ENCODE peak calls at places on chromosomes 3 and 15, in seven cellular contexts. O is effector memory CD8-positive, alpha-beta T cell; X is HL-60; L is brain microvascular endothelial cell; R is A549; N is immature natural killer cell; B is cardiac fibroblast. E is an unnamed sample.
A peak's percentile ranks its signal among the peaks of the same experiment; 100 is the strongest.

GRCh38 chr3:122030381-122031122 is 8.5 kb upstream of the ILDR1 start:
- DNase-seq in O (no peak), X (no peak), L (peak; percentile 31), R (no peak), N (no peak), B (peak; percentile 46), E (no peak)

GRCh38 chr3:133930341-133930933 is 34.8 kb upstream of the RAB6B start:
- DNase-seq in O (no peak), X (peak; percentile 30), L (peak; percentile 53), R (peak; percentile 58), N (no peak), B (peak; percentile 88), E (no peak)

GRCh38 chr3:151933224-151933858 is 59.9 kb downstream of the SUCNR1 start:
- DNase-seq in O (no peak), X (no peak), L (no peak), R (no peak), N (no peak), B (peak; percentile 9), E (no peak)

GRCh38 chr3:192929146-192929545 is 11.5 kb upstream of the MB21D2 start:
- DNase-seq in O (no peak), X (no peak), L (no peak), R (peak; percentile 12), N (no peak), B (peak; percentile 36), E (no peak)

GRCh38 chr3:1103525-1103924 is 10.7 kb downstream of the CNTN6 start:
- DNase-seq in O (no peak), X (no peak), L (no peak), R (no peak), N (no peak), B (peak; percentile 6), E (no peak)

GRCh38 chr3:129181834-129182233 is 1.9 kb downstream of the CNBP start:
- DNase-seq in O (no peak), X (no peak), L (no peak), R (no peak), N (no peak), B (no peak), E (no peak)

GRCh38 chr15:61173899-61174689 is 55.0 kb downstream of the RORA start:
- DNase-seq in O (no peak), X (no peak), L (no peak), R (no peak), N (no peak), B (no peak), E (no peak)

GRCh38 chr15:82098674-82099073 is 52.9 kb upstream of the MEX3B start:
- DNase-seq in O (no peak), X (no peak), L (no peak), R (no peak), N (no peak), B (no peak), E (no peak)

GRCh38 chr15:52678468-52679231 is 538 bp downstream of the ATOSA start:
- DNase-seq in O (peak; percentile 61), X (no peak), L (peak; percentile 44), R (peak; percentile 64), N (peak; percentile 79), B (peak; percentile 71), E (peak; percentile 63)

GRCh38 chr15:31197497-31198414 is 96.2 kb upstream of the TRPM1 start:
- DNase-seq in O (peak; percentile 51), X (no peak), L (no peak), R (peak; percentile 62), N (peak; percentile 56), B (peak; percentile 34), E (peak; percentile 54)